ENCODE peak calls at places on chromosomes 11 and 22, in five cellular contexts. One of them, this sample, is unnamed.
A peak's percentile ranks its signal among the peaks of the same experiment; 100 is the strongest.

GRCh38 chr11:117827521-117828511 is 3.3 kb upstream of the FXYD2 start:
- DNase-seq in H7: peak; percentile 42
- DNase-seq in NCI-H345: no peak
- DNase-seq in amniotic stem cell: no peak
- DNase-seq in H54: no peak
- DNase-seq in this sample: no peak

GRCh38 chr11:2100361-2101170 is 38.6 kb downstream of the IGF2 start:
- DNase-seq in H7: peak; percentile 60
- DNase-seq in NCI-H345: no peak
- DNase-seq in amniotic stem cell: no peak
- DNase-seq in H54: no peak
- DNase-seq in this sample: no peak

GRCh38 chr11:96191752-96192151 is 151.2 kb downstream of the MAML2 start:
- DNase-seq in H7: no peak
- DNase-seq in NCI-H345: no peak
- DNase-seq in amniotic stem cell: no peak
- DNase-seq in H54: no peak
- DNase-seq in this sample: no peak

GRCh38 chr22:17789379-17790200 is 15.3 kb upstream of the BID start:
- DNase-seq in H7: no peak
- DNase-seq in NCI-H345: no peak
- DNase-seq in amniotic stem cell: no peak
- DNase-seq in H54: no peak
- DNase-seq in this sample: no peak

GRCh38 chr11:12979928-12980689 is 29.0 kb upstream of the RASSF10 start:
- DNase-seq in H7: no peak
- DNase-seq in NCI-H345: peak; percentile 89
- DNase-seq in amniotic stem cell: no peak
- DNase-seq in H54: no peak
- DNase-seq in this sample: no peak

GRCh38 chr11:11125618-11126017 is 227.4 kb downstream of the CSNK2A3 start:
- DNase-seq in H7: no peak
- DNase-seq in NCI-H345: no peak
- DNase-seq in amniotic stem cell: no peak
- DNase-seq in H54: no peak
- DNase-seq in this sample: no peak

GRCh38 chr22:49853981-49854791 is 542 bp downstream of the ZBED4 start:
- DNase-seq in H7: peak; percentile 89
- DNase-seq in NCI-H345: peak; percentile 7
- DNase-seq in amniotic stem cell: no peak
- DNase-seq in H54: no peak
- DNase-seq in this sample: no peak

GRCh38 chr11:88246680-88247079 is 71.4 kb upstream of the RAB38 start:
- DNase-seq in H7: no peak
- DNase-seq in NCI-H345: no peak
- DNase-seq in amniotic stem cell: peak; percentile 9
- DNase-seq in H54: no peak
- DNase-seq in this sample: no peak

GRCh38 chr22:23181763-23182288 is 1.5 kb downstream of the BCR start:
- DNase-seq in H7: peak; percentile 75
- DNase-seq in NCI-H345: no peak
- DNase-seq in amniotic stem cell: no peak
- DNase-seq in H54: no peak
- DNase-seq in this sample: no peak

GRCh38 chr22:48926663-48927062 is 901.0 kb downstream of the BRD1 start:
- DNase-seq in H7: no peak
- DNase-seq in NCI-H345: peak; percentile 37
- DNase-seq in amniotic stem cell: no peak
- DNase-seq in H54: no peak
- DNase-seq in this sample: no peak

GRCh38 chr11:17263803-17264202 is 12.7 kb upstream of the NUCB2 start:
- DNase-seq in H7: no peak
- DNase-seq in NCI-H345: no peak
- DNase-seq in amniotic stem cell: no peak
- DNase-seq in H54: no peak
- DNase-seq in this sample: no peak

GRCh38 chr11:1458340-1459218 is 28.0 kb downstream of the MOB2 start:
- DNase-seq in H7: peak; percentile 95
- DNase-seq in NCI-H345: peak; percentile 34
- DNase-seq in amniotic stem cell: no peak
- DNase-seq in H54: no peak
- DNase-seq in this sample: peak; percentile 47

This sample was measured in SW 1271.